ENCODE peak calls at places on chromosomes 13 and 19, in four cellular contexts. L is A549, J is K562, Z is HepG2. O is an unnamed sample.

GRCh38 chr19:43467730-43468129 is 2.3 kb upstream of the LYPD3 start:
- DNase-seq in J (no peak), Z (peak; percentile 18), L (no peak), O (no peak)

GRCh38 chr13:36131215-36131930 is at the start of gene DCLK1:
- DNase-seq in L (no peak), J (no peak), Z (no peak), O (no peak)

GRCh38 chr19:16588089-16588823 is 16.0 kb upstream of the SLC35E1 start:
- DNase-seq in Z (no peak), J (peak; percentile 59), L (no peak), O (peak; percentile 90)

GRCh38 chr19:34171539-34171876 is 796 bp upstream of the LSM14A start:
- DNase-seq in L (peak; percentile 55), Z (no peak), J (no peak), O (peak; percentile 51)

GRCh38 chr19:34345934-34346333 is 19.1 kb upstream of the GPI start:
- DNase-seq in J (peak; percentile 87), L (peak; percentile 91), Z (peak; percentile 63), O (no peak)

GRCh38 chr13:50198508-50198907 is 183.3 kb downstream of the KCNRG start:
- DNase-seq in Z (no peak), L (no peak), J (no peak), O (no peak)

GRCh38 chr13:105670179-105671015 is 865.1 kb downstream of the EFNB2 start:
- DNase-seq in L (no peak), J (no peak), Z (no peak), O (no peak)

GRCh38 chr13:93987458-93987857 is 492.0 kb downstream of the DCT start:
- DNase-seq in Z (no peak), J (no peak), L (no peak), O (no peak)

GRCh38 chr13:46288570-46289259 is 77.0 kb downstream of the LRRC63 start:
- DNase-seq in L (peak; percentile 8), Z (peak; percentile 27), J (peak; percentile 37), O (peak; percentile 19)

GRCh38 chr19:10283786-10284540 is 2.8 kb upstream of the ICAM4 start:
- DNase-seq in J (peak; percentile 32), Z (no peak), L (no peak), O (no peak)

GRCh38 chr13:57739791-57740190 is 108.2 kb downstream of the PCDH17 start:
- DNase-seq in L (no peak), Z (no peak), J (no peak), O (no peak)

GRCh38 chr19:18204394-18205179 is 745 bp upstream of the RAB3A start:
- DNase-seq in Z (no peak), L (no peak), J (no peak), O (no peak)

GRCh38 chr19:47471381-47471732 is 336 bp downstream of the SLC8A2 start:
- DNase-seq in J (no peak), L (no peak), Z (no peak), O (no peak)

GRCh38 chr13:113390874-113391497 is 27.1 kb upstream of the GRTP1 start:
- DNase-seq in L (no peak), Z (no peak), J (no peak), O (no peak)

GRCh38 chr13:101425623-101426022 is 9.3 kb upstream of the NALCN start:
- DNase-seq in Z (no peak), L (no peak), J (no peak), O (no peak)

GRCh38 chr19:35353635-35354034 is 4.6 kb upstream of the FFAR3 start:
- DNase-seq in J (no peak), Z (no peak), L (no peak), O (no peak)

GRCh38 chr19:31725051-31725450 is 375.8 kb upstream of the TSHZ3 start:
- DNase-seq in Z (no peak), L (no peak), J (no peak), O (no peak)

GRCh38 chr13:35210234-35210633 is 266.3 kb downstream of the MAB21L1 start:
- DNase-seq in Z (no peak), J (no peak), L (no peak), O (no peak)

GRCh38 chr13:75437582-75438318 is 44.2 kb downstream of the TBC1D4 start:
- DNase-seq in J (no peak), L (no peak), Z (no peak), O (no peak)

GRCh38 chr19:29539668-29540067 is 13.9 kb downstream of the VSTM2B start:
- DNase-seq in L (no peak), J (no peak), Z (no peak), O (no peak)

GRCh38 chr19:19185853-19186728 is 5.9 kb downstream of the BORCS8 start:
- DNase-seq in J (peak; percentile 69), Z (peak; percentile 68), L (no peak), O (no peak)

GRCh38 chr19:43527860-43528622 is 1.0 kb upstream of the ETHE1 start:
- DNase-seq in L (no peak), Z (no peak), J (no peak), O (no peak)

GRCh38 chr13:101892296-101892695 is 439.8 kb downstream of the ITGBL1 start:
- DNase-seq in Z (no peak), J (no peak), L (no peak), O (no peak)

GRCh38 chr19:34430738-34431625 is 2.8 kb downstream of the UBA2 start:
- DNase-seq in J (peak; percentile 59), Z (peak; percentile 57), L (peak; percentile 98), O (no peak)

GRCh38 chr19:11200931-11201330 is 3.6 kb upstream of the KANK2 start:
- DNase-seq in L (no peak), Z (no peak), J (no peak), O (no peak)

GRCh38 chr13:42377640-42378382 is 105.9 kb downstream of the AKAP11 start:
- DNase-seq in Z (no peak), L (no peak), J (no peak), O (peak; percentile 100)

GRCh38 chr19:10936661-10937084 is 8.1 kb downstream of the TIMM29 start:
- DNase-seq in L (peak; percentile 56), J (peak; percentile 60), Z (peak; percentile 76), O (peak; percentile 35)

GRCh38 chr13:26995159-26995558 is 176.5 kb downstream of the USP12 start:
- DNase-seq in L (no peak), J (no peak), Z (no peak), O (no peak)

GRCh38 chr19:39754544-39754943 is 16.7 kb upstream of the CLC start:
- DNase-seq in J (no peak), Z (no peak), L (no peak), O (no peak)

GRCh38 chr19:7494416-7495098 is 5.7 kb upstream of the PEX11G start:
- DNase-seq in Z (peak; percentile 80), L (no peak), J (peak; percentile 40), O (no peak)

GRCh38 chr19:12703056-12703455 is 6.6 kb upstream of the FBXW9 start:
- DNase-seq in Z (peak; percentile 56), L (no peak), J (peak; percentile 84), O (no peak)
- TF ChIP-seq CHD4 in Z (no peak), L (no peak), J (no peak), O (no peak)

GRCh38 chr13:103238441-103238840 is 172.2 kb upstream of the SLC10A2 start:
- DNase-seq in L (no peak), J (no peak), Z (no peak), O (no peak)

DNA sequence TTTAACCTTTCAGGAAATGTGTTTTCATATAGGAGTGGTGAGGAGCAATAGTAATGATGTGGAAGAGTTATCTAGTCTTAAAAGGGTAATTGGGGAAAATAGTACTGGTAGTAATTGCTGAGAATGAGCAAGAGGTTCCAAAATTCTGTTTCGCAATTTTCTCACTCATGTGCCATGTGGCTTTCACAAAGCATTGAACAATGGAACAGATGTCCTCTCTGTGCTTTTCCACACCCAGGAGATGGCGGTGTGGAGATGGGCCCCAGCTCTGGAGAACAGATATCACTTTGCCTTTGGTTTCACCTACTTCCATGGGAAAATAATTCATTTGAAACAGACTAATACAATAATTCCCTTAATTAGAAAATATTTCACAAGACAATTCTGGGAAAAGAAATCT is 170.0 kb upstream of the SLC10A2 start:
- DNase-seq in Z (no peak), L (no peak), J (no peak), O (no peak)
- TF ChIP-seq CHD4 in Z (no peak), L (no peak), J (no peak), O (no peak)

DNA sequence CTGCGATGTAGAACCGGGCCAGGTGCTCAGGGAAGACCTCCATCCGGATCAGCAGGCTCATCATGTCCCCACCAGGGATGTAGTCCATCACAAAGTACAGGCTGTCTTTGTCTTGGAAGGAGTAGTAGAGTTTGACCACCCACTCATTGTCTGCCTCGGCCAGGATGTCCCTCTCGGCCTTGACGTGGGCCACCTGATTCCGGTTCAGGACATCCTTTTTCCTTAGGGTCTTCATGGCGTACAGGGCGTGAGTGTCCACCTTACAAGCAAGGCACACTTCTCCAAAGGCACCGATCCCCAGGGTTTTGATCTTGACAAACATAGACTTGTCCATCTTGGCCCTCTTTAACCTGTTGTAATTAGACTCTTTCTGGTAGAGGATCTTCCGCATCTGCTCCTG is 78.0 kb downstream of the LATS2 start:
- DNase-seq in L (no peak), Z (no peak), J (no peak), O (no peak)
- TF ChIP-seq CHD4 in L (no peak), Z (no peak), J (no peak), O (no peak)

DNA sequence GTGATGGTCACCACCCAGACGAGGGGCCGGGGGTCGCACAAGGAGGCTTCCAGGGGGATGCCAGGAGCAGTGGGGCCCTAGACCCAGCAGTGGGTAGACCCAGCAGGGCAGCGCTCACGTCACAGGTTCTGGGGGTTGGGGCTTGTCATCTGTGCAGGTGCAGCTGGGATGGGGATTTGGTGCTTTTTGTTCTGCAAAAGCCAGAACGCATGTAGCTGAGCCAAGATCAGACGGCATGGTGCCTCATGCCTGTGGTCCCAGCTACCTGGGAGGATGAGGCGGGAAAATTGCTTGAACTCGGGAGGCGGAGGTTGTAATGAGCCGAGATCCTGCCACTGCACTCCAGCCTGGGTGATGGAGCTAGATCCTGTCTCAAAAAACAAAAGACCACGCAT is 15.2 kb downstream of the CSNK1G2 start:
- DNase-seq in L (no peak), J (no peak), Z (no peak), O (no peak)
- TF ChIP-seq CHD4 in L (no peak), J (no peak), Z (no peak), O (no peak)

GRCh38 chr19:1269478-1270167 is 491 bp downstream of the CIRBP start:
- DNase-seq in L (peak; percentile 64), Z (peak; percentile 66), J (peak; percentile 74), O (no peak)
- TF ChIP-seq CHD4 in L (no peak), Z (no peak), J (no peak), O (no peak)

DNA sequence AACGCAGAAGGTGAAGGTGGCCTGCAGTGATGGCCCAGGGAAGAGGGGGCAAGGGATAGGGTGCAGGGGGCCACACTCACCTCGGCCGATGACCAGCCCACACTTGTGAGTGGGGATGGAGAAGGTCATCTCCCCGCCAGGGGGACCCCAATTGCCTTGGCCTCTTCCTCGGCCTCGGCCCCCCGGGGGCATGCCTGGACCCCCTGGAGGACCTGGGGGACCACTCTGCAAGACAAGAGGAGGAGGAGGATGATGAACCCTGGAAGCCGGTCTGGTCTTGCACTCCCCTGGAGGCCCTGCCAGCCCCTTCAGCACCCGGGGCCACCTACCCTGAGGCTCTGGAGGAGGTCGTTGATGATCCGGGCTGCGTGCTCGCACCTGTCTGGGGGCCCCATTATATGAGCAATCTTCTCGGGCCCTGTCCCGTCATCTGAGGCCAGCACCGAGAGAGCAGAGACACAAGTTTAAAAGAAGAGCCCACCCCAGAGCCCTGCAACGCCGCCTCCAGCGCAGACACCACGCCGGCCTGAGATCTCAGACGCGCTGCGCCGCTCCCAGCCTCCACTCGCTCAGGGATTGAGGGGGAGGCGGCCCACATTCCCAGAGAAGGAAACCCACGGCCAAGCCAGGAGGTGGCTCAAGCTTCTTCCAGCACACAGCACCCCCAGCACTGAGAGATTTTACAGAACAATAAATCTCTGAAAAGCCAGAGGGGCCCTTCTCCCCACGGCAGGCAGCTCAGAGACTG is 7.8 kb downstream of the KHSRP start:
- DNase-seq in Z (no peak), L (no peak), J (no peak), O (no peak)
- TF ChIP-seq CHD4 in Z (no peak), L (no peak), J (no peak), O (no peak)

O was measured in GM12878.